ENCODE peak calls at places on chromosomes 11 and 22, in ten cellular contexts. One of them, this sample, is unnamed.

GRCh38 chr22:17969732-17970131 is 54.6 kb downstream of the MICAL3 start:
- DNase-seq in activated CD8-positive, alpha-beta T cell treated with anti-CD3 and anti-CD28 coated beads for 36 hours: no peak
- DNase-seq in left ventricle myocardium inferior: peak
- DNase-seq in H54: peak
- DNase-seq in DMS153: no peak
- DNase-seq in cardiac fibroblast: peak
- DNase-seq in HFFc6: peak
- DNase-seq in EL: peak
- DNase-seq in nephron progenitor cell: no peak
- DNase-seq in fibroblast of lung: peak
- DNase-seq in this sample: no peak

GRCh38 chr11:13287026-13287425 is 9.4 kb downstream of the BMAL1 start:
- DNase-seq in activated CD8-positive, alpha-beta T cell treated with anti-CD3 and anti-CD28 coated beads for 36 hours: peak
- DNase-seq in left ventricle myocardium inferior: no peak
- DNase-seq in H54: no peak
- DNase-seq in DMS153: no peak
- DNase-seq in cardiac fibroblast: no peak
- DNase-seq in HFFc6: no peak
- DNase-seq in EL: no peak
- DNase-seq in nephron progenitor cell: no peak
- DNase-seq in fibroblast of lung: no peak
- DNase-seq in this sample: no peak

GRCh38 chr11:95968585-95968984 is 44.7 kb upstream of the MTMR2 start:
- DNase-seq in activated CD8-positive, alpha-beta T cell treated with anti-CD3 and anti-CD28 coated beads for 36 hours: no peak
- DNase-seq in left ventricle myocardium inferior: no peak
- DNase-seq in H54: no peak
- DNase-seq in DMS153: no peak
- DNase-seq in cardiac fibroblast: peak
- DNase-seq in HFFc6: peak
- DNase-seq in EL: peak
- DNase-seq in nephron progenitor cell: no peak
- DNase-seq in fibroblast of lung: peak
- DNase-seq in this sample: no peak

GRCh38 chr11:106466441-106467190 is 389.2 kb downstream of the AASDHPPT start:
- DNase-seq in activated CD8-positive, alpha-beta T cell treated with anti-CD3 and anti-CD28 coated beads for 36 hours: no peak
- DNase-seq in left ventricle myocardium inferior: no peak
- DNase-seq in H54: no peak
- DNase-seq in DMS153: no peak
- DNase-seq in cardiac fibroblast: peak
- DNase-seq in HFFc6: peak
- DNase-seq in EL: peak
- DNase-seq in nephron progenitor cell: no peak
- DNase-seq in fibroblast of lung: peak
- DNase-seq in this sample: no peak

GRCh38 chr11:93844568-93844967 is 5.8 kb downstream of the VSTM5 start:
- DNase-seq in activated CD8-positive, alpha-beta T cell treated with anti-CD3 and anti-CD28 coated beads for 36 hours: no peak
- DNase-seq in left ventricle myocardium inferior: no peak
- DNase-seq in H54: no peak
- DNase-seq in DMS153: no peak
- DNase-seq in cardiac fibroblast: no peak
- DNase-seq in HFFc6: no peak
- DNase-seq in EL: peak
- DNase-seq in nephron progenitor cell: no peak
- DNase-seq in fibroblast of lung: no peak
- DNase-seq in this sample: no peak

GRCh38 chr11:36022891-36023290 is 79.0 kb downstream of the LDLRAD3 start:
- DNase-seq in activated CD8-positive, alpha-beta T cell treated with anti-CD3 and anti-CD28 coated beads for 36 hours: no peak
- DNase-seq in left ventricle myocardium inferior: no peak
- DNase-seq in H54: no peak
- DNase-seq in DMS153: no peak
- DNase-seq in cardiac fibroblast: no peak
- DNase-seq in HFFc6: no peak
- DNase-seq in EL: no peak
- DNase-seq in nephron progenitor cell: no peak
- DNase-seq in fibroblast of lung: no peak
- DNase-seq in this sample: no peak

GRCh38 chr11:17238377-17238776 is 30.6 kb upstream of the PIK3C2A start:
- DNase-seq in activated CD8-positive, alpha-beta T cell treated with anti-CD3 and anti-CD28 coated beads for 36 hours: no peak
- DNase-seq in left ventricle myocardium inferior: no peak
- DNase-seq in H54: no peak
- DNase-seq in DMS153: no peak
- DNase-seq in cardiac fibroblast: no peak
- DNase-seq in HFFc6: no peak
- DNase-seq in EL: no peak
- DNase-seq in nephron progenitor cell: no peak
- DNase-seq in fibroblast of lung: no peak
- DNase-seq in this sample: no peak

GRCh38 chr22:47333625-47334024 is 571.2 kb downstream of the TBC1D22A start:
- DNase-seq in activated CD8-positive, alpha-beta T cell treated with anti-CD3 and anti-CD28 coated beads for 36 hours: no peak
- DNase-seq in left ventricle myocardium inferior: no peak
- DNase-seq in H54: peak
- DNase-seq in DMS153: peak
- DNase-seq in cardiac fibroblast: peak
- DNase-seq in HFFc6: peak
- DNase-seq in EL: peak
- DNase-seq in nephron progenitor cell: no peak
- DNase-seq in fibroblast of lung: peak
- DNase-seq in this sample: no peak

GRCh38 chr11:57434640-57435546 is 8.0 kb upstream of the SLC43A3 start:
- DNase-seq in activated CD8-positive, alpha-beta T cell treated with anti-CD3 and anti-CD28 coated beads for 36 hours: no peak
- DNase-seq in left ventricle myocardium inferior: no peak
- DNase-seq in H54: no peak
- DNase-seq in DMS153: no peak
- DNase-seq in cardiac fibroblast: peak
- DNase-seq in HFFc6: peak
- DNase-seq in EL: peak
- DNase-seq in nephron progenitor cell: no peak
- DNase-seq in fibroblast of lung: peak
- DNase-seq in this sample: no peak

GRCh38 chr11:129946256-129946655 is 50.9 kb upstream of the NFRKB start:
- DNase-seq in activated CD8-positive, alpha-beta T cell treated with anti-CD3 and anti-CD28 coated beads for 36 hours: no peak
- DNase-seq in left ventricle myocardium inferior: no peak
- DNase-seq in H54: no peak
- DNase-seq in DMS153: no peak
- DNase-seq in cardiac fibroblast: no peak
- DNase-seq in HFFc6: peak
- DNase-seq in EL: no peak
- DNase-seq in nephron progenitor cell: no peak
- DNase-seq in fibroblast of lung: no peak
- DNase-seq in this sample: no peak

This sample was measured in cerebellar nuclear complex.